ENCODE peak calls at places on chromosomes 4 and X, in eight cellular contexts. K is IMR-90, F is uterus, T is stomach, B is A549, D is erythroblast, E is spleen, H is tibial nerve. M is an unnamed sample.

GRCh38 chr4:130197946-130198345 is 1102.0 kb downstream of the C4orf33 start:
- DNase-seq in T (no peak), H (no peak), E (no peak), D (no peak), F (no peak), B (no peak), K (no peak), M (no peak)

GRCh38 chr4:25635501-25635900 is 20.1 kb upstream of the SLC34A2 start:
- DNase-seq in D (no peak), H (no peak), F (no peak), E (no peak), K (no peak), T (no peak), B (no peak), M (no peak)

GRCh38 chrX:28586891-28587635 is at the start of gene IL1RAPL1:
- DNase-seq in D (no peak), E (no peak), K (peak), T (no peak), F (no peak), H (no peak), B (peak), M (no peak)

GRCh38 chrX:155027509-155028066 is 944 bp downstream of the FUNDC2 start:
- DNase-seq in T (no peak), E (no peak), D (peak), H (peak), B (no peak), F (no peak), K (peak), M (no peak)

GRCh38 chr4:107866726-107867125 is 42.0 kb downstream of the SGMS2 start:
- DNase-seq in F (no peak), B (no peak), E (no peak), H (no peak), T (no peak), K (no peak), D (no peak), M (no peak)

GRCh38 chr4:17033256-17034245 is 135.1 kb upstream of the LDB2 start:
- DNase-seq in F (peak), B (no peak), D (no peak), H (no peak), K (peak), E (no peak), T (no peak), M (no peak)

GRCh38 chrX:106300656-106301055 is 132.6 kb downstream of the PWWP3B start:
- DNase-seq in D (no peak), E (no peak), H (no peak), T (no peak), B (no peak), F (no peak), K (no peak), M (no peak)

GRCh38 chr4:112546476-112546875 is 30.5 kb upstream of the NEUROG2 start:
- DNase-seq in D (no peak), B (no peak), E (no peak), H (no peak), F (no peak), K (no peak), T (no peak), M (no peak)

GRCh38 chr4:159163522-159163921 is 60.6 kb downstream of the RAPGEF2 start:
- DNase-seq in D (no peak), T (no peak), E (no peak), B (no peak), K (no peak), H (no peak), F (no peak), M (no peak)

GRCh38 chrX:102858826-102859627 is 78.0 kb upstream of the RAB40AL start:
- DNase-seq in F (no peak), K (no peak), D (no peak), E (no peak), H (no peak), T (no peak), B (no peak), M (no peak)

GRCh38 chr4:98659106-98659592 is 738 bp upstream of the TSPAN5 start:
- DNase-seq in K (peak), B (peak), T (no peak), F (no peak), H (no peak), D (peak), E (no peak), M (no peak)

GRCh38 chrX:154738013-154738738 is 12.7 kb downstream of the GAB3 start:
- DNase-seq in D (peak), K (peak), F (peak), E (no peak), H (no peak), T (no peak), B (no peak), M (no peak)

GRCh38 chrX:2974946-2975345 is 31.4 kb upstream of the ARSH start:
- DNase-seq in E (no peak), T (no peak), B (no peak), H (no peak), D (no peak), F (no peak), K (no peak), M (no peak)

GRCh38 chr4:107600456-107600855 is 119.6 kb downstream of the PAPSS1 start:
- DNase-seq in F (no peak), B (no peak), E (no peak), D (no peak), K (peak), H (no peak), T (no peak), M (no peak)

GRCh38 chrX:8738588-8739189 is 6.8 kb upstream of the ANOS1 start:
- DNase-seq in F (no peak), T (peak), H (peak), K (peak), E (no peak), D (peak), B (no peak), M (no peak)

GRCh38 chrX:57573754-57574153 is 18.1 kb upstream of the ZXDB start:
- DNase-seq in E (no peak), F (no peak), H (no peak), K (peak), B (no peak), D (peak), T (no peak), M (no peak)

GRCh38 chrX:15873566-15873965 is 19.0 kb upstream of the AP1S2 start:
- DNase-seq in H (no peak), D (no peak), K (peak), B (no peak), E (no peak), F (no peak), T (no peak), M (no peak)

GRCh38 chrX:129733335-129733734 is 5.4 kb upstream of the XPNPEP2 start:
- DNase-seq in E (no peak), H (no peak), D (no peak), K (no peak), T (no peak), B (no peak), F (no peak), M (no peak)

GRCh38 chr4:69743476-69744156 is 16.8 kb downstream of the SULT1B1 start:
- DNase-seq in D (no peak), B (no peak), F (no peak), E (peak), K (no peak), H (no peak), T (no peak), M (no peak)

GRCh38 chr4:73127839-73128448 is 58.4 kb upstream of the COX18 start:
- DNase-seq in E (no peak), K (peak), F (no peak), D (peak), H (no peak), T (no peak), B (peak), M (no peak)

GRCh38 chr4:19776021-19776459 is 475.7 kb upstream of the SLIT2 start:
- DNase-seq in H (no peak), E (no peak), K (peak), T (no peak), D (no peak), F (no peak), B (peak), M (no peak)

GRCh38 chrX:65300104-65300809 is 234.3 kb downstream of the LAS1L start:
- DNase-seq in T (no peak), H (no peak), D (no peak), F (no peak), E (no peak), B (no peak), K (no peak), M (no peak)

GRCh38 chr4:48669086-48669485 is 111.0 kb downstream of the FRYL start:
- DNase-seq in E (no peak), F (no peak), K (no peak), B (no peak), T (no peak), H (no peak), D (no peak), M (no peak)

GRCh38 chr4:15990570-15991285 is 27.8 kb upstream of the FGFBP2 start:
- DNase-seq in B (no peak), D (no peak), H (no peak), K (no peak), F (no peak), E (no peak), T (no peak), M (no peak)

GRCh38 chr4:23945521-23946017 is 55.7 kb upstream of the PPARGC1A start:
- DNase-seq in F (no peak), B (no peak), E (no peak), K (peak), T (peak), D (peak), H (peak), M (no peak)

GRCh38 chr4:130896920-130897319 is 1801.0 kb downstream of the C4orf33 start:
- DNase-seq in F (no peak), K (no peak), D (no peak), T (no peak), B (no peak), H (no peak), E (no peak), M (no peak)

GRCh38 chr4:1201851-1202525 is 29.6 kb upstream of the SPON2 start:
- DNase-seq in F (peak), E (peak), K (peak), T (peak), B (no peak), D (no peak), H (peak), M (peak)

GRCh38 chrX:1598021-1598875 is 6.8 kb downstream of the AKAP17A start:
- DNase-seq in K (no peak), H (no peak), D (peak), F (no peak), T (peak), B (no peak), E (peak), M (no peak)

GRCh38 chrX:1595711-1596060 is 4.3 kb downstream of the AKAP17A start:
- DNase-seq in F (no peak), H (no peak), E (peak), T (peak), D (no peak), K (no peak), B (no peak), M (no peak)

GRCh38 chrX:1598876-1599790 is 7.7 kb downstream of the AKAP17A start:
- DNase-seq in T (no peak), E (peak), D (no peak), F (no peak), K (no peak), B (no peak), H (no peak), M (no peak)

GRCh38 chrX:1596676-1597344 is 5.4 kb downstream of the AKAP17A start:
- DNase-seq in E (peak), B (no peak), T (peak), K (no peak), D (no peak), H (no peak), F (no peak), M (no peak)

DNA sequence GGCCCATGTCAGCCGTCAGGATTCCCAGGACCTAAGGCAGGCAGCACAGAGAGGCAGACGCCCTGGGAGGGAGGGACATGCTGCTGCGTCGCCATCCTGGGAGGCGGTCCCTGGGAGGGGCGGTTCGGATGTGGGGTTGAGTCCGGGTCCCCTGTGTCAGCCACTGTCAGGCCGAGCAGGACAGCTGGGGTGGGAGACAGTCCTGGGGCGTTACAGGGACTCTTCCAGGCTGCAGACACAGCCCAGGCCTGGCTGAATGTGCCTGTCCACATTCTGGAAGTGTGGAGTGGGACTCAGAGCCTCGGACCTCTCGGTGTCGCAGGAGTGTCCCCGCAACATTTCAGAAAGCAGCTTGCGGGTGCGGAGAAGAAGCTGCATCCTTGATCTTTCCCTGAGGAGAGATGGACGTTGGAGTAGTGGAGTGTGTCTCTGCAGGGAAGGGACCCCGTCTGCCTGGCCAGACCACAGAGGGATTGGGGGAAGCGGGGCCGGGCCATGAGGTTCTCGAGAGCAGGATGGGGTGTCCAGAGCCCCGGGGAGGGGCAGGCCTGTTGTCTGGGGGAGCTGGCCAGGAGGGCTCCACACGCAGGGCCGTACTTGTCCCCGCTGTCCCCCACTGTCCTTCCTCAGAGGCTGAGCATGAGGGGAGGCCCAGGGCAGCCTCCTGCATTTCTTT is 6.1 kb downstream of the AKAP17A start:
- DNase-seq in T (peak), K (no peak), B (no peak), H (no peak), E (peak), D (no peak), F (no peak), M (no peak)
- TF ChIP-seq POLR2A in T (no peak), K (no peak), B (no peak), H (no peak), E (no peak), D (no peak), F (no peak), M (no peak)

GRCh38 chr4:38670061-38670894 is 6.3 kb downstream of the KLF3 start:
- DNase-seq in F (no peak), K (no peak), D (peak), T (no peak), H (no peak), E (no peak), B (no peak), M (no peak)

GRCh38 chr4:38669233-38669632 is 5.2 kb downstream of the KLF3 start:
- DNase-seq in K (no peak), B (no peak), E (no peak), D (peak), F (no peak), T (no peak), H (no peak), M (no peak)

GRCh38 chr4:38672247-38673071 is 8.5 kb downstream of the KLF3 start:
- DNase-seq in H (no peak), T (no peak), D (peak), F (no peak), K (no peak), E (no peak), B (no peak), M (no peak)

GRCh38 chr4:38671594-38671943 is 7.6 kb downstream of the KLF3 start:
- DNase-seq in F (no peak), B (no peak), E (no peak), K (no peak), H (no peak), T (no peak), D (peak), M (no peak)

DNA sequence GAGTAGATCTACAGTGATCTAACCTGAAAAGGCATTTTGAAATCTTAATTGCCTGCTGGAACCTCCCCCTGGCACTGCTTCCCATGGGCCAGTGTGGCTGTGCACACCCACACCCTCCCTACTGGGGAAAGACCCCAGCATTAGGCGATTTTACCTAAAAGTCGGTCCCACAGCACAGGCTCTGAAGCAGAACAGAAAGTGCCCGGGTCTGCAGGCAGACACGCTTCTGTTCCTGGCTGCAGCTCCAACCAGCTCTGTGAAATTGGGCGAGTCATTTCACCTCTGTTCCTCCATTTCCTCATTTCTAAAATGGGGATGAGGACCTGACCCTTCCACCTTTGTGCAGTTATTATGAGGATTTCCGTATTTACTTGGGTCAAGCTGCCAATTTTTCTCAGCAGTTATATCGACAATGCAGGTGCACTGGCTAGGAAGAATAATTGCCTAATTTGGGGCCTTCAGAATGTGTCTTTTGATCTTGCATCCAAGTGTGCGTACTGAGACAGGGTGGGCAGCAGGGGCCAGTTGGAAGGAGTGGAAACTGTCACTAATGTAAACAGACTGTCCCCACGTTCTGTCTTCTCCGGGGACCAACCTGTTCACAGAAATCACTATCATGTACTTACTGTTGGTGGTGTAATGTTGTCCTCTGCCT is 7.1 kb downstream of the KLF3 start:
- DNase-seq in K (no peak), H (no peak), T (peak), E (no peak), F (no peak), D (peak), B (no peak), M (no peak)
- TF ChIP-seq POLR2A in K (no peak), H (no peak), T (no peak), E (no peak), F (no peak), D (peak), B (no peak), M (no peak)

GRCh38 chr4:8109406-8110065 is 49.1 kb downstream of the ABLIM2 start:
- DNase-seq in E (no peak), T (no peak), K (no peak), H (no peak), F (no peak), D (no peak), B (no peak), M (no peak)

GRCh38 chr4:8107146-8107657 is 51.4 kb downstream of the ABLIM2 start:
- DNase-seq in D (no peak), F (no peak), T (no peak), B (no peak), K (no peak), H (no peak), E (no peak), M (no peak)

GRCh38 chr4:8106451-8107025 is 52.1 kb downstream of the ABLIM2 start:
- DNase-seq in D (no peak), T (no peak), F (no peak), E (no peak), B (no peak), H (no peak), K (no peak), M (no peak)

GRCh38 chr4:8108991-8109390 is 49.6 kb downstream of the ABLIM2 start:
- DNase-seq in K (no peak), F (no peak), T (no peak), E (no peak), H (no peak), D (no peak), B (no peak), M (no peak)

GRCh38 chr4:8108261-8108660 is 50.4 kb downstream of the ABLIM2 start:
- DNase-seq in T (peak), F (no peak), H (no peak), D (no peak), K (no peak), B (no peak), E (no peak), M (no peak)
- TF ChIP-seq POLR2A in T (no peak), F (no peak), H (no peak), D (no peak), K (no peak), B (no peak), E (no peak), M (no peak)

DNA sequence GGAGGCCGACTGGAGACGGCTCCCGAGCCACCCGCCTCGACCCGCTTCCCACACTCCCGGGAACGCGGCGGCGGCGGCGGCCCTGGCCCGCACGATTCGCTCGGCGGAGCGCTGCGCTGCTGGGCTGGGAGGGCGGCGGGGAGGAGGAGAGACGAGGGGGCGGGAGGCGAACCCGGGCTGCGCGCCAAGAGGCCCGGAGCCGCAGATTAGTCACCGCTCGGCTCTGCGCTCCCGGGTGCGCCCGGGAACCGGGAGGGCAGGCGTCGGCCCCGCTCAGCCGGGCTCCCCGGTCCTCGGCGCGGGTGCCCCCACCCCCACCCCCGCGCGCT is 11.2 kb upstream of the BCOR start:
- DNase-seq in H (peak), B (peak), E (peak), T (peak), F (peak), K (peak), D (peak), M (peak)
- TF ChIP-seq POLR2A in H (no peak), B (peak), E (no peak), T (no peak), F (peak), K (no peak), D (peak), M (no peak)

GRCh38 chrX:115023811-115024210 is 6.4 kb upstream of the IL13RA2 start:
- DNase-seq in H (no peak), F (no peak), E (no peak), K (no peak), T (no peak), B (no peak), D (no peak), M (no peak)

GRCh38 chrX:115021121-115021520 is 3.7 kb upstream of the IL13RA2 start:
- DNase-seq in D (no peak), F (no peak), T (no peak), K (peak), E (no peak), B (no peak), H (no peak), M (no peak)

GRCh38 chrX:115018944-115019343 is 1.5 kb upstream of the IL13RA2 start:
- DNase-seq in H (no peak), B (no peak), T (no peak), K (no peak), E (no peak), F (no peak), D (no peak), M (no peak)

GRCh38 chrX:115018040-115018647 is 728 bp upstream of the IL13RA2 start:
- DNase-seq in F (no peak), K (no peak), T (no peak), E (no peak), H (no peak), D (peak), B (no peak), M (no peak)

DNA sequence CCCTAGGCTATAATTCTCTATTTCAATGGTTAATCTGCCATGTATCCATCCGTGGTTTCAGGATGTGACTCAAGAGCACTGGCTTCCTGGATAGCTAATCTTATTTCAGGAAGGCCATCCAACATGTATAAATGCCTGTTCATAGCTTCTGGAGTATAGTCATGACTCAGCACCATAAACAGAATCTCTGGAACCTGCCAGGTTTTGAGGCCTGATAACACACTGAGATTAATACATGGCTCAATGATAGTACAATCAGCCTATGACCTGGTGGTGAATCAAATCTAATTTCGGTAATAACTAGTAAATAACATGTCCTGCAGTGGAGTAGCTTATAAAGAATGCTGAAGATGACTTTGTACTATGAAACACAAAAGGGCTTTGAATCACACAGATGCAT is 5.7 kb upstream of the IL13RA2 start:
- DNase-seq in D (peak), H (no peak), K (peak), F (no peak), B (no peak), E (no peak), T (no peak), M (no peak)
- TF ChIP-seq POLR2A in D (no peak), H (no peak), K (no peak), F (no peak), B (no peak), E (no peak), T (no peak), M (no peak)

GRCh38 chr4:51844157-51845054 is 1.5 kb downstream of the DCUN1D4 start:
- DNase-seq in K (peak), T (peak), F (peak), E (peak), D (peak), H (peak), B (peak), M (peak)
- TF ChIP-seq POLR2A in K (no peak), T (no peak), F (peak), E (no peak), D (peak), H (peak), B (peak), M (peak)

GRCh38 chr4:6327220-6327917 is 57.7 kb downstream of the WFS1 start:
- DNase-seq in F (peak), E (peak), D (peak), B (peak), T (peak), K (peak), H (peak), M (peak)
- TF ChIP-seq POLR2A in F (no peak), E (no peak), D (no peak), B (no peak), T (no peak), K (no peak), H (no peak), M (no peak)